ENCODE peak calls at places on chromosomes 6 and 20, in seven cellular contexts. D is GDM1; K is omental fat pad; F is ecto neural progenitor cell; J is M059J; I is nephron progenitor cell; O is CD4-positive, alpha-beta memory T cell. S is an unnamed sample.

GRCh38 chr20:8097307-8097706 is 34.8 kb upstream of the PLCB1 start:
- DNase-seq in K (no peak), O (no peak), I (no peak), F (no peak), J (no peak), D (no peak), S (no peak)

GRCh38 chr6:32167154-32167760 is 2.9 kb downstream of the EGFL8 start:
- DNase-seq in O (no peak), J (no peak), F (no peak), I (no peak), D (no peak), K (no peak), S (no peak)

GRCh38 chr20:62507323-62507722 is 31.5 kb upstream of the GATA5 start:
- DNase-seq in J (no peak), D (no peak), I (no peak), K (no peak), O (no peak), F (no peak), S (no peak)

GRCh38 chr6:44096615-44097014 is 30.6 kb downstream of the MRPL14 start:
- DNase-seq in I (peak; percentile 67), D (peak; percentile 44), K (no peak), O (peak; percentile 67), J (peak; percentile 77), F (peak; percentile 68), S (no peak)

GRCh38 chr6:118746100-118746874 is 94.9 kb upstream of the CEP85L start:
- DNase-seq in K (no peak), D (peak; percentile 68), O (no peak), F (no peak), J (no peak), I (no peak), S (no peak)

GRCh38 chr6:42021847-42022754 is 28.2 kb upstream of the TAF8 start:
- DNase-seq in I (no peak), D (no peak), J (no peak), O (peak; percentile 93), F (no peak), K (no peak), S (no peak)

GRCh38 chr20:53870426-53871199 is 199.8 kb downstream of the BCAS1 start:
- DNase-seq in D (no peak), I (no peak), K (no peak), J (peak; percentile 37), F (no peak), O (no peak), S (no peak)

GRCh38 chr20:4811257-4811656 is 89.5 kb downstream of the PRND start:
- DNase-seq in I (no peak), D (no peak), K (no peak), O (peak; percentile 54), J (no peak), F (no peak), S (no peak)

GRCh38 chr6:33599413-33599911 is 19.4 kb upstream of the BAK1 start:
- DNase-seq in I (no peak), J (peak; percentile 95), O (no peak), D (no peak), F (no peak), K (no peak), S (no peak)

GRCh38 chr6:135832186-135832585 is 19.3 kb upstream of the PDE7B start:
- DNase-seq in F (no peak), I (no peak), D (no peak), K (no peak), J (no peak), O (no peak), S (no peak)

GRCh38 chr6:139334791-139335446 is 39.5 kb downstream of the CITED2 start:
- DNase-seq in I (no peak), O (no peak), K (no peak), J (peak; percentile 84), F (no peak), D (no peak), S (no peak)

GRCh38 chr20:1825492-1825891 is 69.7 kb upstream of the SIRPA start:
- DNase-seq in F (no peak), O (no peak), D (no peak), J (no peak), K (no peak), I (no peak), S (no peak)

GRCh38 chr6:121006024-121006423 is 328.3 kb downstream of the TBC1D32 start:
- DNase-seq in J (no peak), I (no peak), O (no peak), K (no peak), D (no peak), F (no peak), S (no peak)

GRCh38 chr6:33118525-33119123 is 42.8 kb downstream of the HLA-DPB1 start:
- DNase-seq in F (no peak), K (no peak), I (peak; percentile 12), J (peak; percentile 64), D (no peak), O (no peak), S (no peak)

GRCh38 chr6:36627141-36627540 is 33.0 kb downstream of the SRSF3 start:
- DNase-seq in K (no peak), D (no peak), F (no peak), J (no peak), O (no peak), I (no peak), S (no peak)

GRCh38 chr20:53919886-53920285 is 150.5 kb downstream of the BCAS1 start:
- DNase-seq in J (no peak), O (no peak), D (no peak), F (no peak), K (no peak), I (no peak), S (no peak)

GRCh38 chr6:9140861-9141534 is 705.7 kb upstream of the SLC35B3 start:
- DNase-seq in J (peak; percentile 70), D (no peak), O (no peak), F (no peak), K (no peak), I (no peak), S (no peak)

GRCh38 chr20:38404016-38404415 is 31.1 kb downstream of the SNHG17 start:
- DNase-seq in K (no peak), I (no peak), D (no peak), O (no peak), J (no peak), F (no peak), S (no peak)

S was measured in cortex of kidney.